ENCODE peak calls at places on chromosomes 6 and 20, in six cellular contexts. Z, L, Q, A, K and P are unnamed samples.

GRCh38 chr20:62924567-62925419 is 1.5 kb downstream of the DIDO1 start:
- DNase-seq in Q (no peak), Z (peak; percentile 47), K (no peak), L (no peak), A (peak; percentile 34), P (no peak)

GRCh38 chr6:148530976-148531375 is 188.3 kb downstream of the SASH1 start:
- DNase-seq in K (no peak), Q (no peak), L (no peak), A (peak; percentile 62), Z (no peak), P (no peak)

GRCh38 chr6:73285674-73286283 is 22.8 kb upstream of the KHDC1 start:
- DNase-seq in A (peak; percentile 76), Z (peak; percentile 79), K (peak; percentile 15), Q (no peak), L (no peak), P (no peak)

GRCh38 chr20:46811328-46812084 is 83.1 kb upstream of the EYA2 start:
- DNase-seq in L (no peak), Z (no peak), Q (no peak), K (no peak), A (no peak), P (no peak)

GRCh38 chr20:39823239-39823638 is 861.1 kb downstream of the DHX35 start:
- DNase-seq in A (peak; percentile 58), K (no peak), Q (no peak), L (no peak), Z (peak; percentile 95), P (no peak)

GRCh38 chr20:44736170-44737021 is 9.3 kb upstream of the KCNK15 start:
- DNase-seq in K (peak; percentile 47), L (peak; percentile 66), Z (peak; percentile 94), A (peak; percentile 74), Q (peak; percentile 35), P (peak; percentile 58)

GRCh38 chr6:38610050-38610619 is 29.6 kb downstream of the BTBD9 start:
- DNase-seq in Q (no peak), K (no peak), L (no peak), Z (no peak), A (no peak), P (no peak)

GRCh38 chr6:151666526-151666925 is 141.0 kb upstream of the ESR1 start:
- DNase-seq in A (no peak), Q (no peak), Z (no peak), K (no peak), L (no peak), P (no peak)

GRCh38 chr6:122495612-122496011 is 24.0 kb upstream of the SERINC1 start:
- DNase-seq in K (no peak), L (no peak), Z (no peak), A (no peak), Q (no peak), P (peak; percentile 6)

GRCh38 chr6:157682856-157683481 is 140.1 kb upstream of the SNX9 start:
- DNase-seq in A (peak; percentile 59), L (no peak), K (no peak), Q (no peak), Z (peak; percentile 67), P (no peak)

GRCh38 chr6:115969930-115970273 is 90.8 kb downstream of the FRK start:
- DNase-seq in Q (no peak), Z (peak; percentile 38), K (no peak), A (peak; percentile 6), L (no peak), P (no peak)

GRCh38 chr6:143592335-143592734 is 80.8 kb upstream of the FUCA2 start:
- DNase-seq in Z (peak; percentile 21), Q (no peak), L (no peak), A (no peak), K (peak; percentile 9), P (no peak)

GRCh38 chr20:7136886-7137285 is 369.4 kb downstream of the BMP2 start:
- DNase-seq in K (no peak), Q (no peak), A (no peak), L (no peak), Z (no peak), P (no peak)

GRCh38 chr6:26234421-26235239 is 130.4 kb upstream of the BTN3A2 start:
- DNase-seq in Q (peak; percentile 43), A (peak; percentile 84), Z (peak; percentile 70), L (no peak), K (peak; percentile 50), P (peak; percentile 67)

GRCh38 chr6:28811873-28812272 is 111.9 kb downstream of the TRIM27 start:
- DNase-seq in Z (peak; percentile 56), A (peak; percentile 27), Q (no peak), K (no peak), L (no peak), P (no peak)

GRCh38 chr20:24836900-24837299 is 112.2 kb upstream of the CST7 start:
- DNase-seq in Z (no peak), K (no peak), L (no peak), A (no peak), Q (no peak), P (no peak)

GRCh38 chr20:14913896-14914295 is 576.5 kb upstream of the FLRT3 start:
- DNase-seq in A (no peak), L (no peak), K (no peak), Z (no peak), Q (no peak), P (no peak)

GRCh38 chr20:63705232-63706026 is 2.3 kb downstream of the ARFRP1 start:
- DNase-seq in K (no peak), L (no peak), Z (no peak), A (no peak), Q (no peak), P (no peak)

GRCh38 chr6:109322825-109323580 is 59.3 kb downstream of the CD164 start:
- DNase-seq in A (no peak), K (no peak), Z (no peak), L (peak; percentile 45), Q (no peak), P (no peak)

GRCh38 chr6:26097268-26097875 is 10.1 kb downstream of the HFE start:
- DNase-seq in Q (peak; percentile 60), Z (peak; percentile 66), A (peak; percentile 69), K (peak; percentile 57), L (peak; percentile 65), P (peak; percentile 35)

GRCh38 chr6:151493495-151494234 is at the start of gene CCDC170:
- DNase-seq in Q (peak; percentile 76), A (no peak), L (peak; percentile 34), K (peak; percentile 68), Z (no peak), P (peak; percentile 39)

GRCh38 chr20:58645277-58645968 is 5.7 kb upstream of the STX16 start:
- DNase-seq in K (no peak), A (peak; percentile 56), Z (peak; percentile 86), L (no peak), Q (no peak), P (no peak)

GRCh38 chr6:136607932-136608772 is 57.9 kb upstream of the MAP7 start:
- DNase-seq in Q (peak; percentile 82), A (peak; percentile 80), Z (peak; percentile 72), K (peak; percentile 80), L (peak; percentile 77), P (peak; percentile 63)
- TF ChIP-seq CTCF in Q (peak; percentile 71), A (peak; percentile 72), Z (peak; percentile 92), K (peak; percentile 82), L (peak; percentile 63), P (peak; percentile 79)

GRCh38 chr6:7734707-7735383 is 8.9 kb downstream of the BMP6 start:
- DNase-seq in K (no peak), A (no peak), Q (no peak), L (no peak), Z (no peak), P (no peak)
- TF ChIP-seq CTCF in K (no peak), A (no peak), Q (no peak), L (no peak), Z (no peak), P (no peak)

DNA sequence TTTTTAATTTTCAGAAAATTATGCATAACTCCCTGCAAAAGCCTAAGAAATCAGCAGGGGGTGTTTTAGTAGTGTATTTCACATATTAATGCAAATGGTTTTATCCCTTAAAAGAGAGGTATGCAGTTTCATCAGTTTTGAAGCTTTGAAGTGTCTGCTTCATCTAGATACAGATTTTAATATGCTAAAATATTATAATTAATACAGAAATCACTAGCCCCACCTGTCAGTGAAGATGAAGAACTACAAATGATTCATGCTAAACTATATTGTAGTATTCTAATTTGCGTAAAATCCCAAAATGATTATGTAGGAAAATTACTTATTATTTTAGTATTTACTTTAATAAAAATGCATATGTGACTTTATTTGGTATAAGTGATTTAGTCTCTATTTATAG is 2.9 kb upstream of the TFB1M start:
- DNase-seq in Q (no peak), A (peak; percentile 10), Z (peak; percentile 20), K (no peak), L (no peak), P (no peak)
- TF ChIP-seq CTCF in Q (no peak), A (peak; percentile 43), Z (peak; percentile 26), K (peak; percentile 28), L (no peak), P (no peak)

DNA sequence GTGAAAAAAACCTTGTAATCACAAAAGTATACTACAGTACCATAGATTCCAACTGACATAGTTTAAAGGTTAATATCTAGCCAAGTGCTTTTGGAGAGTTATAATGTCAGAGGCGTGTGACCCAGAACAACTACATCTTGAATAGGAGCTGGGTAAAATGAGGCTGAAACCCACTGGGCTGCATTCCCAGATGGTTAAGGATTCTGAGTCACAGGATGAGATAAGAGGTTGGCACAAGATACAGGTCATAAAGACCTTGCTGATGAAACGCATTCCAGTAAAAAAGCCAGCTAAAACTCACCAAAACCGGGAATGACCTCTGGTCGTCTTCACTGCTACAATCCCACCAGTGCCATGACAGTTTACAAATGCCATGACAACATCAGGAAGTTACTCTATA is 22.4 kb upstream of the KIAA0408 start:
- DNase-seq in L (no peak), Z (peak; percentile 62), Q (no peak), K (no peak), A (peak; percentile 68), P (no peak)
- TF ChIP-seq CTCF in L (no peak), Z (no peak), Q (no peak), K (no peak), A (no peak), P (no peak)

DNA sequence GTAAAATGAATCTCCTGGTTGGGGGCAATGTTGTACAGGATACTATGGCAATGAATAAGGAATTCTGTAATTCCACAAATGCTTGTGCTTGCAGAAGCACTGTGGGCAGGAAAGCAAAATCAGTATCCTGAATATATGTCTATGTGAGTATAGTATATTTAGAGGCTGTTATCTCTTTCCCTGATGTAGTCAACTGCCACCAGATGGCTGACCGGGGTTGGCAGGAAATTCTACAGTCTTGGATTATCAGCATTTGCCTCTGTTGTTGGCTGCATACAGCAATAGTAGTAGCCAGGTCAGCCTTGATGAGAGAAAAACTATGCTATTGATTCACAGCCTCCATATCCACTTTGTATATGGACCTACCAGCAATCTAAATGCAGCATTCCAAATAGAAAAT is 425.1 kb upstream of the JAG1 start:
- DNase-seq in A (no peak), Z (no peak), L (no peak), Q (no peak), K (no peak), P (no peak)
- TF ChIP-seq CTCF in A (peak; percentile 31), Z (peak; percentile 24), L (no peak), Q (no peak), K (no peak), P (no peak)

GRCh38 chr6:144931172-144932035 is 646.3 kb downstream of the UTRN start:
- DNase-seq in L (no peak), Z (peak; percentile 57), A (peak; percentile 36), K (peak; percentile 41), Q (peak; percentile 28), P (peak; percentile 8)
- TF ChIP-seq CTCF in L (peak; percentile 11), Z (peak; percentile 79), A (peak; percentile 66), K (peak; percentile 66), Q (peak; percentile 56), P (peak; percentile 38)

GRCh38 chr6:125154184-125155135 is 887 bp downstream of the TPD52L1 start:
- DNase-seq in K (peak; percentile 55), Q (peak; percentile 53), L (peak; percentile 45), Z (peak; percentile 25), A (no peak), P (peak; percentile 31)
- TF ChIP-seq CTCF in K (peak; percentile 56), Q (peak; percentile 45), L (no peak), Z (peak; percentile 40), A (no peak), P (peak; percentile 18)